ENCODE peak calls at places on chromosomes 11 and 22, in ten cellular contexts. One of them, this sample, is unnamed.

GRCh38 chr22:50621948-50622722 is 5.8 kb downstream of the ARSA start:
- DNase-seq in NCI-H2171 treated with DMSO at 0.1 percent for 48 hours: no peak
- DNase-seq in activated CD4-positive, alpha-beta T cell treated with anti-CD3 and anti-CD28 coated beads, Interleukin-2, amount 50 U/mL, for 4 hours: no peak
- DNase-seq in activated CD8-positive, alpha-beta memory T cell treated with anti-CD3 and anti-CD28 coated beads, Interleukin-2, amount 50 U/mL, for 48 hours: no peak
- DNase-seq in foreskin keratinocyte: peak
- DNase-seq in stomach: peak
- DNase-seq in fibroblast of the conjunctiva: no peak
- DNase-seq in NCI-H1105: no peak
- DNase-seq in HepG2: no peak
- DNase-seq in HEK293T: no peak
- DNase-seq in this sample: no peak

GRCh38 chr11:14974723-14975587 is 2.8 kb upstream of the CALCA start:
- DNase-seq in NCI-H2171 treated with DMSO at 0.1 percent for 48 hours: no peak
- DNase-seq in activated CD4-positive, alpha-beta T cell treated with anti-CD3 and anti-CD28 coated beads, Interleukin-2, amount 50 U/mL, for 4 hours: peak
- DNase-seq in activated CD8-positive, alpha-beta memory T cell treated with anti-CD3 and anti-CD28 coated beads, Interleukin-2, amount 50 U/mL, for 48 hours: peak
- DNase-seq in foreskin keratinocyte: peak
- DNase-seq in stomach: peak
- DNase-seq in fibroblast of the conjunctiva: no peak
- DNase-seq in NCI-H1105: no peak
- DNase-seq in HepG2: peak
- DNase-seq in HEK293T: peak
- DNase-seq in this sample: peak

GRCh38 chr11:67436459-67437081 is 912 bp downstream of the PTPRCAP start:
- DNase-seq in NCI-H2171 treated with DMSO at 0.1 percent for 48 hours: no peak
- DNase-seq in activated CD4-positive, alpha-beta T cell treated with anti-CD3 and anti-CD28 coated beads, Interleukin-2, amount 50 U/mL, for 4 hours: peak
- DNase-seq in activated CD8-positive, alpha-beta memory T cell treated with anti-CD3 and anti-CD28 coated beads, Interleukin-2, amount 50 U/mL, for 48 hours: peak
- DNase-seq in foreskin keratinocyte: no peak
- DNase-seq in stomach: peak
- DNase-seq in fibroblast of the conjunctiva: no peak
- DNase-seq in NCI-H1105: no peak
- DNase-seq in HepG2: no peak
- DNase-seq in HEK293T: no peak
- DNase-seq in this sample: no peak

GRCh38 chr11:76788661-76789442 is 5.7 kb downstream of the TSKU start:
- DNase-seq in NCI-H2171 treated with DMSO at 0.1 percent for 48 hours: no peak
- DNase-seq in activated CD4-positive, alpha-beta T cell treated with anti-CD3 and anti-CD28 coated beads, Interleukin-2, amount 50 U/mL, for 4 hours: no peak
- DNase-seq in activated CD8-positive, alpha-beta memory T cell treated with anti-CD3 and anti-CD28 coated beads, Interleukin-2, amount 50 U/mL, for 48 hours: peak
- DNase-seq in foreskin keratinocyte: peak
- DNase-seq in stomach: peak
- DNase-seq in fibroblast of the conjunctiva: no peak
- DNase-seq in NCI-H1105: no peak
- DNase-seq in HepG2: peak
- DNase-seq in HEK293T: no peak
- DNase-seq in this sample: no peak

GRCh38 chr11:57336111-57336666 is 497 bp upstream of the SSRP1 start:
- DNase-seq in NCI-H2171 treated with DMSO at 0.1 percent for 48 hours: no peak
- DNase-seq in activated CD4-positive, alpha-beta T cell treated with anti-CD3 and anti-CD28 coated beads, Interleukin-2, amount 50 U/mL, for 4 hours: peak
- DNase-seq in activated CD8-positive, alpha-beta memory T cell treated with anti-CD3 and anti-CD28 coated beads, Interleukin-2, amount 50 U/mL, for 48 hours: no peak
- DNase-seq in foreskin keratinocyte: no peak
- DNase-seq in stomach: no peak
- DNase-seq in fibroblast of the conjunctiva: no peak
- DNase-seq in NCI-H1105: no peak
- DNase-seq in HepG2: no peak
- DNase-seq in HEK293T: no peak
- DNase-seq in this sample: no peak

GRCh38 chr11:120336641-120337132 is 474 bp downstream of the ARHGEF12 start:
- DNase-seq in NCI-H2171 treated with DMSO at 0.1 percent for 48 hours: peak
- DNase-seq in activated CD4-positive, alpha-beta T cell treated with anti-CD3 and anti-CD28 coated beads, Interleukin-2, amount 50 U/mL, for 4 hours: peak
- DNase-seq in activated CD8-positive, alpha-beta memory T cell treated with anti-CD3 and anti-CD28 coated beads, Interleukin-2, amount 50 U/mL, for 48 hours: peak
- DNase-seq in foreskin keratinocyte: no peak
- DNase-seq in stomach: no peak
- DNase-seq in fibroblast of the conjunctiva: no peak
- DNase-seq in NCI-H1105: peak
- DNase-seq in HepG2: no peak
- DNase-seq in HEK293T: peak
- DNase-seq in this sample: peak

GRCh38 chr11:118401880-118402590 is 629 bp downstream of the ATP5MG start:
- DNase-seq in NCI-H2171 treated with DMSO at 0.1 percent for 48 hours: no peak
- DNase-seq in activated CD4-positive, alpha-beta T cell treated with anti-CD3 and anti-CD28 coated beads, Interleukin-2, amount 50 U/mL, for 4 hours: no peak
- DNase-seq in activated CD8-positive, alpha-beta memory T cell treated with anti-CD3 and anti-CD28 coated beads, Interleukin-2, amount 50 U/mL, for 48 hours: no peak
- DNase-seq in foreskin keratinocyte: peak
- DNase-seq in stomach: no peak
- DNase-seq in fibroblast of the conjunctiva: peak
- DNase-seq in NCI-H1105: no peak
- DNase-seq in HepG2: peak
- DNase-seq in HEK293T: no peak
- DNase-seq in this sample: peak

GRCh38 chr11:82174610-82175009 is 559.1 kb downstream of the FAM181B start:
- DNase-seq in NCI-H2171 treated with DMSO at 0.1 percent for 48 hours: no peak
- DNase-seq in activated CD4-positive, alpha-beta T cell treated with anti-CD3 and anti-CD28 coated beads, Interleukin-2, amount 50 U/mL, for 4 hours: no peak
- DNase-seq in activated CD8-positive, alpha-beta memory T cell treated with anti-CD3 and anti-CD28 coated beads, Interleukin-2, amount 50 U/mL, for 48 hours: no peak
- DNase-seq in foreskin keratinocyte: no peak
- DNase-seq in stomach: no peak
- DNase-seq in fibroblast of the conjunctiva: no peak
- DNase-seq in NCI-H1105: no peak
- DNase-seq in HepG2: peak
- DNase-seq in HEK293T: peak
- DNase-seq in this sample: no peak

GRCh38 chr11:67136156-67136555 is 17.1 kb downstream of the KDM2A start:
- DNase-seq in NCI-H2171 treated with DMSO at 0.1 percent for 48 hours: no peak
- DNase-seq in activated CD4-positive, alpha-beta T cell treated with anti-CD3 and anti-CD28 coated beads, Interleukin-2, amount 50 U/mL, for 4 hours: no peak
- DNase-seq in activated CD8-positive, alpha-beta memory T cell treated with anti-CD3 and anti-CD28 coated beads, Interleukin-2, amount 50 U/mL, for 48 hours: no peak
- DNase-seq in foreskin keratinocyte: no peak
- DNase-seq in stomach: no peak
- DNase-seq in fibroblast of the conjunctiva: no peak
- DNase-seq in NCI-H1105: no peak
- DNase-seq in HepG2: no peak
- DNase-seq in HEK293T: no peak
- DNase-seq in this sample: no peak

GRCh38 chr22:31075961-31076360 is 5.2 kb upstream of the SMTN start:
- DNase-seq in NCI-H2171 treated with DMSO at 0.1 percent for 48 hours: no peak
- DNase-seq in activated CD4-positive, alpha-beta T cell treated with anti-CD3 and anti-CD28 coated beads, Interleukin-2, amount 50 U/mL, for 4 hours: no peak
- DNase-seq in activated CD8-positive, alpha-beta memory T cell treated with anti-CD3 and anti-CD28 coated beads, Interleukin-2, amount 50 U/mL, for 48 hours: no peak
- DNase-seq in foreskin keratinocyte: no peak
- DNase-seq in stomach: peak
- DNase-seq in fibroblast of the conjunctiva: peak
- DNase-seq in NCI-H1105: no peak
- DNase-seq in HepG2: no peak
- DNase-seq in HEK293T: no peak
- DNase-seq in this sample: no peak

GRCh38 chr11:119421941-119422504 is 949 bp downstream of the THY1 start:
- DNase-seq in NCI-H2171 treated with DMSO at 0.1 percent for 48 hours: no peak
- DNase-seq in activated CD4-positive, alpha-beta T cell treated with anti-CD3 and anti-CD28 coated beads, Interleukin-2, amount 50 U/mL, for 4 hours: no peak
- DNase-seq in activated CD8-positive, alpha-beta memory T cell treated with anti-CD3 and anti-CD28 coated beads, Interleukin-2, amount 50 U/mL, for 48 hours: no peak
- DNase-seq in foreskin keratinocyte: peak
- DNase-seq in stomach: no peak
- DNase-seq in fibroblast of the conjunctiva: no peak
- DNase-seq in NCI-H1105: peak
- DNase-seq in HepG2: no peak
- DNase-seq in HEK293T: no peak
- DNase-seq in this sample: no peak

GRCh38 chr11:8232849-8233606 is 30.6 kb downstream of the LMO1 start:
- DNase-seq in NCI-H2171 treated with DMSO at 0.1 percent for 48 hours: no peak
- DNase-seq in activated CD4-positive, alpha-beta T cell treated with anti-CD3 and anti-CD28 coated beads, Interleukin-2, amount 50 U/mL, for 4 hours: no peak
- DNase-seq in activated CD8-positive, alpha-beta memory T cell treated with anti-CD3 and anti-CD28 coated beads, Interleukin-2, amount 50 U/mL, for 48 hours: no peak
- DNase-seq in foreskin keratinocyte: no peak
- DNase-seq in stomach: no peak
- DNase-seq in fibroblast of the conjunctiva: no peak
- DNase-seq in NCI-H1105: no peak
- DNase-seq in HepG2: no peak
- DNase-seq in HEK293T: no peak
- DNase-seq in this sample: no peak

GRCh38 chr11:23078289-23078971 is 218.2 kb upstream of the CCDC179 start:
- DNase-seq in NCI-H2171 treated with DMSO at 0.1 percent for 48 hours: no peak
- DNase-seq in activated CD4-positive, alpha-beta T cell treated with anti-CD3 and anti-CD28 coated beads, Interleukin-2, amount 50 U/mL, for 4 hours: no peak
- DNase-seq in activated CD8-positive, alpha-beta memory T cell treated with anti-CD3 and anti-CD28 coated beads, Interleukin-2, amount 50 U/mL, for 48 hours: no peak
- DNase-seq in foreskin keratinocyte: peak
- DNase-seq in stomach: no peak
- DNase-seq in fibroblast of the conjunctiva: peak
- DNase-seq in NCI-H1105: no peak
- DNase-seq in HepG2: no peak
- DNase-seq in HEK293T: no peak
- DNase-seq in this sample: no peak

GRCh38 chr11:123454060-123454651 is 24.1 kb downstream of the GRAMD1B start:
- DNase-seq in NCI-H2171 treated with DMSO at 0.1 percent for 48 hours: no peak
- DNase-seq in activated CD4-positive, alpha-beta T cell treated with anti-CD3 and anti-CD28 coated beads, Interleukin-2, amount 50 U/mL, for 4 hours: peak
- DNase-seq in activated CD8-positive, alpha-beta memory T cell treated with anti-CD3 and anti-CD28 coated beads, Interleukin-2, amount 50 U/mL, for 48 hours: peak
- DNase-seq in foreskin keratinocyte: peak
- DNase-seq in stomach: no peak
- DNase-seq in fibroblast of the conjunctiva: no peak
- DNase-seq in NCI-H1105: no peak
- DNase-seq in HepG2: no peak
- DNase-seq in HEK293T: no peak
- DNase-seq in this sample: peak

GRCh38 chr11:101453682-101454081 is 130.1 kb downstream of the TRPC6 start:
- DNase-seq in NCI-H2171 treated with DMSO at 0.1 percent for 48 hours: no peak
- DNase-seq in activated CD4-positive, alpha-beta T cell treated with anti-CD3 and anti-CD28 coated beads, Interleukin-2, amount 50 U/mL, for 4 hours: no peak
- DNase-seq in activated CD8-positive, alpha-beta memory T cell treated with anti-CD3 and anti-CD28 coated beads, Interleukin-2, amount 50 U/mL, for 48 hours: no peak
- DNase-seq in foreskin keratinocyte: peak
- DNase-seq in stomach: no peak
- DNase-seq in fibroblast of the conjunctiva: no peak
- DNase-seq in NCI-H1105: no peak
- DNase-seq in HepG2: no peak
- DNase-seq in HEK293T: no peak
- DNase-seq in this sample: no peak

GRCh38 chr22:21626735-21627469 is 2.9 kb downstream of the YDJC start:
- DNase-seq in NCI-H2171 treated with DMSO at 0.1 percent for 48 hours: peak
- DNase-seq in activated CD4-positive, alpha-beta T cell treated with anti-CD3 and anti-CD28 coated beads, Interleukin-2, amount 50 U/mL, for 4 hours: no peak
- DNase-seq in activated CD8-positive, alpha-beta memory T cell treated with anti-CD3 and anti-CD28 coated beads, Interleukin-2, amount 50 U/mL, for 48 hours: no peak
- DNase-seq in foreskin keratinocyte: no peak
- DNase-seq in stomach: no peak
- DNase-seq in fibroblast of the conjunctiva: no peak
- DNase-seq in NCI-H1105: no peak
- DNase-seq in HepG2: no peak
- DNase-seq in HEK293T: no peak
- DNase-seq in this sample: no peak

GRCh38 chr11:17479284-17480214 is 2.9 kb upstream of the ABCC8 start:
- DNase-seq in NCI-H2171 treated with DMSO at 0.1 percent for 48 hours: peak
- DNase-seq in activated CD4-positive, alpha-beta T cell treated with anti-CD3 and anti-CD28 coated beads, Interleukin-2, amount 50 U/mL, for 4 hours: no peak
- DNase-seq in activated CD8-positive, alpha-beta memory T cell treated with anti-CD3 and anti-CD28 coated beads, Interleukin-2, amount 50 U/mL, for 48 hours: no peak
- DNase-seq in foreskin keratinocyte: peak
- DNase-seq in stomach: peak
- DNase-seq in fibroblast of the conjunctiva: no peak
- DNase-seq in NCI-H1105: peak
- DNase-seq in HepG2: no peak
- DNase-seq in HEK293T: peak
- DNase-seq in this sample: peak

GRCh38 chr11:93072236-93072635 is 102.8 kb downstream of the MTNR1B start:
- DNase-seq in NCI-H2171 treated with DMSO at 0.1 percent for 48 hours: no peak
- DNase-seq in activated CD4-positive, alpha-beta T cell treated with anti-CD3 and anti-CD28 coated beads, Interleukin-2, amount 50 U/mL, for 4 hours: no peak
- DNase-seq in activated CD8-positive, alpha-beta memory T cell treated with anti-CD3 and anti-CD28 coated beads, Interleukin-2, amount 50 U/mL, for 48 hours: no peak
- DNase-seq in foreskin keratinocyte: no peak
- DNase-seq in stomach: no peak
- DNase-seq in fibroblast of the conjunctiva: no peak
- DNase-seq in NCI-H1105: no peak
- DNase-seq in HepG2: no peak
- DNase-seq in HEK293T: no peak
- DNase-seq in this sample: no peak

GRCh38 chr22:37731804-37732471 is 35.1 kb downstream of the TRIOBP start:
- DNase-seq in NCI-H2171 treated with DMSO at 0.1 percent for 48 hours: no peak
- DNase-seq in activated CD4-positive, alpha-beta T cell treated with anti-CD3 and anti-CD28 coated beads, Interleukin-2, amount 50 U/mL, for 4 hours: no peak
- DNase-seq in activated CD8-positive, alpha-beta memory T cell treated with anti-CD3 and anti-CD28 coated beads, Interleukin-2, amount 50 U/mL, for 48 hours: no peak
- DNase-seq in foreskin keratinocyte: no peak
- DNase-seq in stomach: peak
- DNase-seq in fibroblast of the conjunctiva: no peak
- DNase-seq in NCI-H1105: no peak
- DNase-seq in HepG2: peak
- DNase-seq in HEK293T: no peak
- DNase-seq in this sample: peak

GRCh38 chr11:47071871-47072270 is 104.8 kb downstream of the ARFGAP2 start:
- DNase-seq in NCI-H2171 treated with DMSO at 0.1 percent for 48 hours: no peak
- DNase-seq in activated CD4-positive, alpha-beta T cell treated with anti-CD3 and anti-CD28 coated beads, Interleukin-2, amount 50 U/mL, for 4 hours: no peak
- DNase-seq in activated CD8-positive, alpha-beta memory T cell treated with anti-CD3 and anti-CD28 coated beads, Interleukin-2, amount 50 U/mL, for 48 hours: no peak
- DNase-seq in foreskin keratinocyte: peak
- DNase-seq in stomach: no peak
- DNase-seq in fibroblast of the conjunctiva: no peak
- DNase-seq in NCI-H1105: no peak
- DNase-seq in HepG2: no peak
- DNase-seq in HEK293T: no peak
- DNase-seq in this sample: peak

GRCh38 chr11:116384407-116384806 is 388.4 kb downstream of the BUD13 start:
- DNase-seq in NCI-H2171 treated with DMSO at 0.1 percent for 48 hours: no peak
- DNase-seq in activated CD4-positive, alpha-beta T cell treated with anti-CD3 and anti-CD28 coated beads, Interleukin-2, amount 50 U/mL, for 4 hours: no peak
- DNase-seq in activated CD8-positive, alpha-beta memory T cell treated with anti-CD3 and anti-CD28 coated beads, Interleukin-2, amount 50 U/mL, for 48 hours: no peak
- DNase-seq in foreskin keratinocyte: no peak
- DNase-seq in stomach: no peak
- DNase-seq in fibroblast of the conjunctiva: no peak
- DNase-seq in NCI-H1105: no peak
- DNase-seq in HepG2: no peak
- DNase-seq in HEK293T: no peak
- DNase-seq in this sample: no peak

GRCh38 chr22:24141586-24141985 is 39.7 kb upstream of the SUSD2 start:
- DNase-seq in NCI-H2171 treated with DMSO at 0.1 percent for 48 hours: no peak
- DNase-seq in activated CD4-positive, alpha-beta T cell treated with anti-CD3 and anti-CD28 coated beads, Interleukin-2, amount 50 U/mL, for 4 hours: peak
- DNase-seq in activated CD8-positive, alpha-beta memory T cell treated with anti-CD3 and anti-CD28 coated beads, Interleukin-2, amount 50 U/mL, for 48 hours: peak
- DNase-seq in foreskin keratinocyte: peak
- DNase-seq in stomach: no peak
- DNase-seq in fibroblast of the conjunctiva: no peak
- DNase-seq in NCI-H1105: no peak
- DNase-seq in HepG2: no peak
- DNase-seq in HEK293T: no peak
- DNase-seq in this sample: no peak

GRCh38 chr22:42473484-42474193 is 41.4 kb upstream of the NFAM1 start:
- DNase-seq in NCI-H2171 treated with DMSO at 0.1 percent for 48 hours: peak
- DNase-seq in activated CD4-positive, alpha-beta T cell treated with anti-CD3 and anti-CD28 coated beads, Interleukin-2, amount 50 U/mL, for 4 hours: no peak
- DNase-seq in activated CD8-positive, alpha-beta memory T cell treated with anti-CD3 and anti-CD28 coated beads, Interleukin-2, amount 50 U/mL, for 48 hours: no peak
- DNase-seq in foreskin keratinocyte: peak
- DNase-seq in stomach: no peak
- DNase-seq in fibroblast of the conjunctiva: peak
- DNase-seq in NCI-H1105: peak
- DNase-seq in HepG2: peak
- DNase-seq in HEK293T: peak
- DNase-seq in this sample: peak

GRCh38 chr11:114291381-114291780 is 4.8 kb upstream of the NNMT start:
- DNase-seq in NCI-H2171 treated with DMSO at 0.1 percent for 48 hours: no peak
- DNase-seq in activated CD4-positive, alpha-beta T cell treated with anti-CD3 and anti-CD28 coated beads, Interleukin-2, amount 50 U/mL, for 4 hours: no peak
- DNase-seq in activated CD8-positive, alpha-beta memory T cell treated with anti-CD3 and anti-CD28 coated beads, Interleukin-2, amount 50 U/mL, for 48 hours: no peak
- DNase-seq in foreskin keratinocyte: no peak
- DNase-seq in stomach: no peak
- DNase-seq in fibroblast of the conjunctiva: no peak
- DNase-seq in NCI-H1105: no peak
- DNase-seq in HepG2: no peak
- DNase-seq in HEK293T: no peak
- DNase-seq in this sample: peak

GRCh38 chr11:73988227-73988626 is 5.6 kb upstream of the UCP2 start:
- DNase-seq in NCI-H2171 treated with DMSO at 0.1 percent for 48 hours: no peak
- DNase-seq in activated CD4-positive, alpha-beta T cell treated with anti-CD3 and anti-CD28 coated beads, Interleukin-2, amount 50 U/mL, for 4 hours: no peak
- DNase-seq in activated CD8-positive, alpha-beta memory T cell treated with anti-CD3 and anti-CD28 coated beads, Interleukin-2, amount 50 U/mL, for 48 hours: peak
- DNase-seq in foreskin keratinocyte: no peak
- DNase-seq in stomach: no peak
- DNase-seq in fibroblast of the conjunctiva: no peak
- DNase-seq in NCI-H1105: no peak
- DNase-seq in HepG2: peak
- DNase-seq in HEK293T: no peak
- DNase-seq in this sample: no peak

GRCh38 chr11:89516496-89516895 is 25.3 kb upstream of the NOX4 start:
- DNase-seq in NCI-H2171 treated with DMSO at 0.1 percent for 48 hours: no peak
- DNase-seq in activated CD4-positive, alpha-beta T cell treated with anti-CD3 and anti-CD28 coated beads, Interleukin-2, amount 50 U/mL, for 4 hours: no peak
- DNase-seq in activated CD8-positive, alpha-beta memory T cell treated with anti-CD3 and anti-CD28 coated beads, Interleukin-2, amount 50 U/mL, for 48 hours: no peak
- DNase-seq in foreskin keratinocyte: no peak
- DNase-seq in stomach: no peak
- DNase-seq in fibroblast of the conjunctiva: no peak
- DNase-seq in NCI-H1105: no peak
- DNase-seq in HepG2: no peak
- DNase-seq in HEK293T: no peak
- DNase-seq in this sample: no peak

GRCh38 chr11:69539416-69540117 is 58.1 kb downstream of the LINC01488 start:
- DNase-seq in NCI-H2171 treated with DMSO at 0.1 percent for 48 hours: no peak
- DNase-seq in activated CD4-positive, alpha-beta T cell treated with anti-CD3 and anti-CD28 coated beads, Interleukin-2, amount 50 U/mL, for 4 hours: no peak
- DNase-seq in activated CD8-positive, alpha-beta memory T cell treated with anti-CD3 and anti-CD28 coated beads, Interleukin-2, amount 50 U/mL, for 48 hours: no peak
- DNase-seq in foreskin keratinocyte: no peak
- DNase-seq in stomach: no peak
- DNase-seq in fibroblast of the conjunctiva: no peak
- DNase-seq in NCI-H1105: no peak
- DNase-seq in HepG2: no peak
- DNase-seq in HEK293T: no peak
- DNase-seq in this sample: no peak

GRCh38 chr11:47590026-47590861 is 3.8 kb downstream of the FAM180B start:
- DNase-seq in NCI-H2171 treated with DMSO at 0.1 percent for 48 hours: no peak
- DNase-seq in activated CD4-positive, alpha-beta T cell treated with anti-CD3 and anti-CD28 coated beads, Interleukin-2, amount 50 U/mL, for 4 hours: no peak
- DNase-seq in activated CD8-positive, alpha-beta memory T cell treated with anti-CD3 and anti-CD28 coated beads, Interleukin-2, amount 50 U/mL, for 48 hours: no peak
- DNase-seq in foreskin keratinocyte: no peak
- DNase-seq in stomach: no peak
- DNase-seq in fibroblast of the conjunctiva: no peak
- DNase-seq in NCI-H1105: no peak
- DNase-seq in HepG2: no peak
- DNase-seq in HEK293T: no peak
- DNase-seq in this sample: no peak

This sample was measured in A549.